ENCODE peak calls at places on chromosomes 13 and 19, in eight cellular contexts. C, H, S, L, I, W, U and Z are unnamed samples.

GRCh38 chr19:5890099-5890498 is 13.5 kb downstream of the NDUFA11 start:
- DNase-seq in U (no peak), W (no peak), H (no peak), S (no peak), I (no peak), L (no peak), C (no peak), Z (no peak)

GRCh38 chr19:24140099-24140498 is 53.1 kb downstream of the ZNF254 start:
- DNase-seq in H (peak; percentile 78), C (no peak), I (peak; percentile 45), L (no peak), S (no peak), U (no peak), W (no peak), Z (no peak)

GRCh38 chr13:85665286-85665685 is 133.9 kb downstream of the SLITRK6 start:
- DNase-seq in C (no peak), S (no peak), U (no peak), I (no peak), W (no peak), H (peak; percentile 3), L (no peak), Z (no peak)

GRCh38 chr13:47092202-47092601 is 195.3 kb upstream of the HTR2A start:
- DNase-seq in C (no peak), I (no peak), H (no peak), W (no peak), S (no peak), U (no peak), L (no peak), Z (no peak)

GRCh38 chr13:39370554-39370953 is 232.4 kb downstream of the LHFPL6 start:
- DNase-seq in U (no peak), C (no peak), H (no peak), S (no peak), I (no peak), L (no peak), W (no peak), Z (no peak)

GRCh38 chr13:111177081-111177711 is 62.1 kb downstream of the ARHGEF7 start:
- DNase-seq in W (peak; percentile 20), H (no peak), L (no peak), U (no peak), C (no peak), S (no peak), I (no peak), Z (no peak)

GRCh38 chr19:17557461-17557860 is 2.0 kb downstream of the COLGALT1 start:
- DNase-seq in C (no peak), U (no peak), I (no peak), L (no peak), H (no peak), S (no peak), W (no peak), Z (no peak)

GRCh38 chr13:63700366-63700765 is 2284.7 kb upstream of the PCDH20 start:
- DNase-seq in S (no peak), H (no peak), U (no peak), I (peak; percentile 5), C (no peak), L (no peak), W (no peak), Z (no peak)

GRCh38 chr19:48496959-48497727 is 14.5 kb downstream of the LMTK3 start:
- DNase-seq in L (no peak), I (no peak), U (no peak), C (no peak), S (no peak), W (no peak), H (no peak), Z (no peak)

GRCh38 chr13:100108913-100109507 is 20.1 kb downstream of the PCCA start:
- DNase-seq in W (no peak), I (no peak), L (no peak), C (no peak), U (no peak), S (no peak), H (peak; percentile 37), Z (no peak)

GRCh38 chr13:33859691-33860303 is 41.8 kb downstream of the RFC3 start:
- DNase-seq in W (no peak), L (no peak), S (no peak), I (peak; percentile 7), H (peak; percentile 17), C (no peak), U (no peak), Z (no peak)

GRCh38 chr13:51044023-51044665 is 66.9 kb downstream of the C13orf42 start:
- DNase-seq in U (no peak), C (no peak), I (no peak), H (no peak), L (no peak), S (no peak), W (no peak), Z (no peak)

GRCh38 chr13:32947886-32948285 is 68.3 kb upstream of the KL start:
- DNase-seq in U (no peak), C (no peak), H (no peak), I (no peak), W (no peak), S (no peak), L (no peak), Z (no peak)

GRCh38 chr13:72839831-72840426 is 58.0 kb downstream of the PIBF1 start:
- DNase-seq in C (peak; percentile 8), S (peak; percentile 33), H (peak; percentile 67), W (peak; percentile 3), L (peak; percentile 19), U (no peak), I (peak; percentile 47), Z (peak; percentile 86)

GRCh38 chr19:35229601-35230000 is 1.1 kb upstream of the FAM187B start:
- DNase-seq in I (no peak), U (no peak), S (no peak), W (no peak), C (no peak), L (no peak), H (no peak), Z (no peak)

GRCh38 chr19:5718579-5719273 is 1.2 kb downstream of the LONP1 start:
- DNase-seq in L (peak; percentile 40), I (peak; percentile 90), C (no peak), W (no peak), H (peak; percentile 86), U (no peak), S (no peak), Z (no peak)

GRCh38 chr13:48296528-48296927 is 7.0 kb upstream of the RB1 start:
- DNase-seq in W (no peak), U (no peak), C (no peak), S (no peak), L (no peak), H (no peak), I (no peak), Z (no peak)

GRCh38 chr13:55000043-55000442 is 1971.4 kb downstream of the OLFM4 start:
- DNase-seq in H (no peak), L (no peak), C (no peak), U (no peak), W (no peak), I (no peak), S (no peak), Z (no peak)

GRCh38 chr19:33159893-33160292 is 28.0 kb downstream of the WDR88 start:
- DNase-seq in C (no peak), S (no peak), I (no peak), H (no peak), L (no peak), U (no peak), W (no peak), Z (no peak)

GRCh38 chr19:30649934-30650614 is 277.9 kb downstream of the ZNF536 start:
- DNase-seq in W (no peak), S (peak; percentile 44), C (peak; percentile 55), U (peak; percentile 76), L (peak; percentile 21), I (peak; percentile 37), H (peak; percentile 58), Z (peak; percentile 60)

GRCh38 chr13:24632382-24633121 is 47.7 kb upstream of the ATP12A start:
- DNase-seq in L (no peak), W (no peak), C (no peak), S (no peak), U (no peak), I (peak; percentile 23), H (peak; percentile 49), Z (no peak)

GRCh38 chr19:2300533-2300932 is 7.4 kb downstream of the LINGO3 start:
- DNase-seq in C (no peak), U (no peak), L (no peak), I (no peak), S (no peak), H (no peak), W (no peak), Z (no peak)

GRCh38 chr19:977058-977464 is 7.1 kb upstream of the WDR18 start:
- DNase-seq in C (no peak), U (no peak), W (no peak), I (no peak), L (no peak), S (no peak), H (no peak), Z (no peak)